ENCODE peak calls at places on chromosome 13, in eight cellular contexts. L is left ventricle myocardium inferior, G is fibroblast of lung, K is endodermal cell, X is endothelial cell of umbilical vein, A is Karpas-422, I is cardiac muscle cell, Z is psoas muscle. H is an unnamed sample.

GRCh38 chr13:51026016-51026415 is 85.1 kb downstream of the C13orf42 start:
- DNase-seq in X (no peak), I (no peak), L (no peak), G (no peak), Z (no peak), A (no peak), K (no peak), H (no peak)

GRCh38 chr13:34358811-34359513 is 541.0 kb downstream of the RFC3 start:
- DNase-seq in Z (no peak), A (no peak), X (no peak), I (no peak), G (peak; percentile 80), L (no peak), K (no peak), H (no peak)

GRCh38 chr13:98324105-98324504 is 147.0 kb upstream of the RNF113B start:
- DNase-seq in I (no peak), X (peak; percentile 12), K (no peak), A (no peak), L (no peak), G (peak; percentile 63), Z (no peak), H (no peak)

GRCh38 chr13:32881792-32882175 is 134.4 kb upstream of the KL start:
- DNase-seq in X (no peak), K (no peak), I (no peak), Z (no peak), L (no peak), A (no peak), G (no peak), H (no peak)

GRCh38 chr13:88217372-88217771 is 546.2 kb downstream of the SLITRK5 start:
- DNase-seq in I (no peak), K (no peak), Z (no peak), L (no peak), G (no peak), A (no peak), X (no peak), H (no peak)

GRCh38 chr13:63408227-63409202 is 1992.9 kb upstream of the PCDH20 start:
- DNase-seq in I (no peak), A (no peak), L (no peak), Z (no peak), X (no peak), K (no peak), G (peak; percentile 62), H (no peak)

GRCh38 chr13:77836423-77836822 is 82.2 kb downstream of the EDNRB start:
- DNase-seq in L (no peak), I (no peak), A (no peak), K (no peak), Z (no peak), G (peak; percentile 78), X (no peak), H (no peak)

GRCh38 chr13:110266431-110266809 is 40.5 kb downstream of the COL4A1 start:
- DNase-seq in I (no peak), Z (no peak), X (no peak), A (no peak), K (no peak), G (no peak), L (no peak), H (no peak)

GRCh38 chr13:92833071-92833470 is 393.5 kb upstream of the GPC6 start:
- DNase-seq in X (no peak), I (no peak), K (no peak), Z (no peak), L (no peak), A (no peak), G (peak; percentile 58), H (no peak)

GRCh38 chr13:97948041-97948440 is 5.4 kb upstream of the IPO5 start:
- DNase-seq in G (no peak), A (no peak), L (no peak), Z (no peak), K (no peak), X (no peak), I (no peak), H (no peak)

GRCh38 chr13:29402168-29402621 is 193.3 kb downstream of the SLC7A1 start:
- DNase-seq in I (no peak), Z (no peak), K (no peak), G (peak; percentile 1), X (no peak), A (no peak), L (no peak), H (no peak)

GRCh38 chr13:46679369-46680180 is 117.4 kb downstream of the ESD start:
- DNase-seq in A (no peak), X (no peak), K (no peak), G (peak; percentile 76), I (no peak), Z (no peak), L (no peak), H (no peak)

GRCh38 chr13:34065915-34066314 is 248.0 kb downstream of the RFC3 start:
- DNase-seq in I (no peak), A (no peak), L (no peak), G (no peak), K (no peak), Z (no peak), X (no peak), H (no peak)

GRCh38 chr13:97471721-97472120 is 37.8 kb downstream of the RAP2A start:
- DNase-seq in G (peak; percentile 60), I (no peak), Z (no peak), X (no peak), L (no peak), K (no peak), A (no peak), H (no peak)

GRCh38 chr13:30477346-30478235 is 11.9 kb upstream of the HMGB1 start:
- DNase-seq in Z (no peak), L (no peak), G (no peak), X (no peak), I (no peak), K (peak; percentile 81), A (peak; percentile 57), H (no peak)

GRCh38 chr13:25902946-25903345 is 148.9 kb downstream of the SHISA2 start:
- DNase-seq in L (no peak), G (no peak), X (no peak), I (no peak), Z (no peak), K (no peak), A (no peak), H (no peak)

GRCh38 chr13:31965361-31966066 is 66.1 kb upstream of the FRY start:
- DNase-seq in L (no peak), K (no peak), I (no peak), X (peak; percentile 54), G (peak; percentile 43), A (no peak), Z (no peak), H (no peak)

GRCh38 chr13:102452831-102453230 is 51.0 kb upstream of the FGF14 start:
- DNase-seq in K (no peak), L (no peak), I (no peak), A (no peak), Z (no peak), X (no peak), G (peak; percentile 31), H (no peak)

GRCh38 chr13:55298201-55298600 is 1842.5 kb upstream of the PRR20A start:
- DNase-seq in Z (no peak), G (no peak), A (no peak), K (no peak), I (no peak), L (no peak), X (no peak), H (no peak)

GRCh38 chr13:92175330-92175729 is 776.9 kb downstream of the GPC5 start:
- DNase-seq in I (peak; percentile 63), Z (no peak), G (peak; percentile 88), L (no peak), A (peak; percentile 53), K (peak; percentile 51), X (no peak), H (no peak)

GRCh38 chr13:36006347-36006746 is 124.8 kb downstream of the DCLK1 start:
- DNase-seq in K (no peak), G (peak; percentile 76), A (no peak), Z (no peak), L (no peak), I (no peak), X (no peak), H (no peak)

GRCh38 chr13:103282571-103283450 is 216.6 kb upstream of the SLC10A2 start:
- DNase-seq in K (peak; percentile 63), I (peak; percentile 64), A (no peak), X (no peak), Z (no peak), G (peak; percentile 93), L (no peak), H (no peak)

GRCh38 chr13:94710881-94711560 is 1.3 kb downstream of the SOX21 start:
- DNase-seq in Z (no peak), A (no peak), X (no peak), G (no peak), I (no peak), L (no peak), K (peak; percentile 86), H (no peak)

GRCh38 chr13:57632276-57633140 is 964 bp downstream of the PCDH17 start:
- DNase-seq in I (peak; percentile 53), G (peak; percentile 31), L (no peak), X (peak; percentile 39), A (no peak), K (peak; percentile 85), Z (peak; percentile 46), H (peak; percentile 59)
- H3K27ac ChIP-seq in I (no peak overlapping the region), G (no peak overlapping the region), L (peak overlapping the region; percentile 86), X (no peak overlapping the region), A (no peak overlapping the region), K (no peak overlapping the region), Z (peak overlapping the region; percentile 34), H (peak overlapping the region; percentile 61)

DNA sequence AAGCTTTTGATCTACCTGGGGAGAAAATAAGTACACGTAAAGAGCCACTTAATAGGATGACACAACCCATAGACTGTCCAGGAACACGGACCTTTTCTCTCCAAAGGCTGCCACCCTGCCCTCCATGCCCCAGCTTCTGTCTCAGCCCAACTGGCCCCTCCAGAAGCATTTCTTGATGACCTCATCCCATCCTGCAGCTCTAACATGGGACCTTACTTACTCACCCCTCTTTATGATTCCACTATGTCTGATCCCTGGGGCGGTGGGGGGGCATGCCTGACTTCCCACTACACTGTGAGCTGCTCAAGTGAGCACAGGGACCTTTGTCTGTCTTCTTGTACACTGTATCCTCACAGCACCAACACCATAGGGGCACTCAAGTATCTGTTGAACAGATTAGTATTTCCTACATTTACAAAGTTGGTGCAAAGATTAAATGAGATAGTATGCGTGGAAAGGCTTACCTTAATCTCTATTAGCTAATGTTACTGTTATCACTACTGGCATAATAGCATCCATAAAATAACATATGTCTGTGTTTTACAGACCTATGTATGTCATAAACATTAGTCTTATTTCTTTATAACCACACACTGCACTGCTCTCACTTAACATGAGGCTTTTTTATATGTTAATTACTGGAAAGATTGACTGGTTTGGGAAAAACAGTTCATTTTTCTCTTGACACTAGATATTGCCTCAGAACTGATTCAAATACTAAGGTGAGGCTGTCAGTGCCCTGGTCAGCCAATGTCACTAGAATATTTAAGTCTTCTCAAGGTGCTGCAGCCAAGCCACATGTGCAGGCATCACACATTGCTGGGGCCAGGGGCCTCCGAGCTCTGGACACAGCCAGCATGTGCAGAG is 100.9 kb downstream of the FOXO1 start:
- DNase-seq in G (no peak), A (no peak), X (peak; percentile 58), L (no peak), Z (no peak), K (peak; percentile 52), I (no peak), H (no peak)
- H3K4me1 ChIP-seq in G (no peaks in the 10 kb centered on the region), A (peaks cover 50% of the 10 kb centered on the region), X (peaks cover 55% of the 10 kb centered on the region), L (peaks cover 94% of the 10 kb centered on the region), Z (peaks cover 80% of the 10 kb centered on the region), K (peaks cover 18% of the 10 kb centered on the region), I (peaks cover 18% of the 10 kb centered on the region), H (peaks cover 49% of the 10 kb centered on the region)

GRCh38 chr13:75365724-75366173 is 116.2 kb downstream of the TBC1D4 start:
- DNase-seq in X (peak; percentile 84), L (no peak), A (no peak), I (no peak), Z (no peak), G (peak; percentile 52), K (no peak), H (no peak)
- H3K4me3 ChIP-seq in X (peak overlapping the region; percentile 96), L (peak overlapping the region; percentile 50), A (no peak overlapping the region), I (no peak overlapping the region), Z (peak overlapping the region; percentile 51), G (peak overlapping the region; percentile 33), K (no peak overlapping the region), H (no peak overlapping the region)

GRCh38 chr13:59665184-59665583 is 498.5 kb downstream of the DIAPH3 start:
- DNase-seq in X (no peak), I (no peak), Z (no peak), A (no peak), K (no peak), G (no peak), L (no peak), H (no peak)
- H3K27ac ChIP-seq in X (no peak overlapping the region), I (no peak overlapping the region), Z (no peak overlapping the region), A (no peak overlapping the region), K (no peak overlapping the region), G (no peak overlapping the region), L (no peak overlapping the region), H (no peak overlapping the region)